ENCODE peak calls at places on chromosomes 3 and 15, in nine cellular contexts. One of them, this sample, is unnamed.
A peak's percentile ranks its signal among the peaks of the same experiment; 100 is the strongest.

GRCh38 chr15:38069506-38069905 is 135.1 kb downstream of the TMCO5A start:
- DNase-seq in heart left ventricle: no peak
- DNase-seq in keratinocyte: peak; percentile 71
- DNase-seq in fibroblast of lung: peak; percentile 87
- DNase-seq in aorta: peak; percentile 50
- DNase-seq in tibial artery: peak; percentile 70
- DNase-seq in mesendoderm: no peak
- DNase-seq in endodermal cell: no peak
- DNase-seq in uterus: peak; percentile 20
- DNase-seq in this sample: peak; percentile 82

GRCh38 chr3:13294442-13295351 is 125.4 kb downstream of the NUP210 start:
- DNase-seq in heart left ventricle: no peak
- DNase-seq in keratinocyte: no peak
- DNase-seq in fibroblast of lung: no peak
- DNase-seq in aorta: no peak
- DNase-seq in tibial artery: peak; percentile 34
- DNase-seq in mesendoderm: no peak
- DNase-seq in endodermal cell: peak; percentile 46
- DNase-seq in uterus: no peak
- DNase-seq in this sample: no peak

GRCh38 chr3:179927191-179927590 is 109.5 kb downstream of the PEX5L start:
- DNase-seq in heart left ventricle: no peak
- DNase-seq in keratinocyte: no peak
- DNase-seq in fibroblast of lung: no peak
- DNase-seq in aorta: no peak
- DNase-seq in tibial artery: no peak
- DNase-seq in mesendoderm: peak; percentile 65
- DNase-seq in endodermal cell: peak; percentile 58
- DNase-seq in uterus: no peak
- DNase-seq in this sample: no peak

GRCh38 chr3:84547971-84548970 is 410.5 kb upstream of the CADM2 start:
- DNase-seq in heart left ventricle: no peak
- DNase-seq in keratinocyte: no peak
- DNase-seq in fibroblast of lung: peak; percentile 8
- DNase-seq in aorta: no peak
- DNase-seq in tibial artery: no peak
- DNase-seq in mesendoderm: peak; percentile 79
- DNase-seq in endodermal cell: peak; percentile 89
- DNase-seq in uterus: no peak
- DNase-seq in this sample: no peak

GRCh38 chr3:105429034-105429762 is 62.5 kb downstream of the ALCAM start:
- DNase-seq in heart left ventricle: no peak
- DNase-seq in keratinocyte: no peak
- DNase-seq in fibroblast of lung: no peak
- DNase-seq in aorta: no peak
- DNase-seq in tibial artery: no peak
- DNase-seq in mesendoderm: no peak
- DNase-seq in endodermal cell: no peak
- DNase-seq in uterus: no peak
- DNase-seq in this sample: no peak

GRCh38 chr3:141279074-141279945 is 47.7 kb downstream of the PXYLP1 start:
- DNase-seq in heart left ventricle: no peak
- DNase-seq in keratinocyte: no peak
- DNase-seq in fibroblast of lung: peak; percentile 30
- DNase-seq in aorta: no peak
- DNase-seq in tibial artery: no peak
- DNase-seq in mesendoderm: peak; percentile 58
- DNase-seq in endodermal cell: no peak
- DNase-seq in uterus: no peak
- DNase-seq in this sample: peak; percentile 54

GRCh38 chr15:81242778-81243177 is 46.1 kb downstream of the IL16 start:
- DNase-seq in heart left ventricle: no peak
- DNase-seq in keratinocyte: no peak
- DNase-seq in fibroblast of lung: no peak
- DNase-seq in aorta: no peak
- DNase-seq in tibial artery: no peak
- DNase-seq in mesendoderm: no peak
- DNase-seq in endodermal cell: no peak
- DNase-seq in uterus: no peak
- DNase-seq in this sample: no peak

GRCh38 chr3:64207289-64208086 is 17.8 kb downstream of the PRICKLE2 start:
- DNase-seq in heart left ventricle: no peak
- DNase-seq in keratinocyte: no peak
- DNase-seq in fibroblast of lung: peak; percentile 76
- DNase-seq in aorta: no peak
- DNase-seq in tibial artery: no peak
- DNase-seq in mesendoderm: no peak
- DNase-seq in endodermal cell: no peak
- DNase-seq in uterus: no peak
- DNase-seq in this sample: no peak

GRCh38 chr15:101489633-101490407 is at the start of gene PCSK6:
- DNase-seq in heart left ventricle: no peak
- DNase-seq in keratinocyte: no peak
- DNase-seq in fibroblast of lung: no peak
- DNase-seq in aorta: no peak
- DNase-seq in tibial artery: no peak
- DNase-seq in mesendoderm: no peak
- DNase-seq in endodermal cell: peak; percentile 72
- DNase-seq in uterus: no peak
- DNase-seq in this sample: peak; percentile 56

GRCh38 chr3:182180646-182181385 is 469.1 kb downstream of the SOX2 start:
- DNase-seq in heart left ventricle: no peak
- DNase-seq in keratinocyte: no peak
- DNase-seq in fibroblast of lung: no peak
- DNase-seq in aorta: no peak
- DNase-seq in tibial artery: no peak
- DNase-seq in mesendoderm: peak; percentile 97
- DNase-seq in endodermal cell: no peak
- DNase-seq in uterus: no peak
- DNase-seq in this sample: no peak

GRCh38 chr3:64223809-64224570 is 1.3 kb downstream of the PRICKLE2 start:
- DNase-seq in heart left ventricle: no peak
- DNase-seq in keratinocyte: no peak
- DNase-seq in fibroblast of lung: peak; percentile 59
- DNase-seq in aorta: no peak
- DNase-seq in tibial artery: no peak
- DNase-seq in mesendoderm: no peak
- DNase-seq in endodermal cell: no peak
- DNase-seq in uterus: peak; percentile 44
- DNase-seq in this sample: no peak

GRCh38 chr3:185830018-185830797 is 5.4 kb upstream of the IGF2BP2 start:
- DNase-seq in heart left ventricle: no peak
- DNase-seq in keratinocyte: no peak
- DNase-seq in fibroblast of lung: no peak
- DNase-seq in aorta: no peak
- DNase-seq in tibial artery: no peak
- DNase-seq in mesendoderm: no peak
- DNase-seq in endodermal cell: no peak
- DNase-seq in uterus: no peak
- DNase-seq in this sample: no peak

GRCh38 chr3:153927107-153927506 is 194.1 kb upstream of the ARHGEF26 start:
- DNase-seq in heart left ventricle: no peak
- DNase-seq in keratinocyte: peak; percentile 17
- DNase-seq in fibroblast of lung: peak; percentile 93
- DNase-seq in aorta: no peak
- DNase-seq in tibial artery: no peak
- DNase-seq in mesendoderm: peak; percentile 53
- DNase-seq in endodermal cell: no peak
- DNase-seq in uterus: no peak
- DNase-seq in this sample: no peak
- H3K4me3 ChIP-seq in heart left ventricle: no peak overlapping the region
- H3K4me3 ChIP-seq in keratinocyte: no peak overlapping the region
- H3K4me3 ChIP-seq in fibroblast of lung: no peak overlapping the region
- H3K4me3 ChIP-seq in aorta: no peak overlapping the region
- H3K4me3 ChIP-seq in tibial artery: no peak overlapping the region
- H3K4me3 ChIP-seq in mesendoderm: no peak overlapping the region
- H3K4me3 ChIP-seq in endodermal cell: no peak overlapping the region
- H3K4me3 ChIP-seq in uterus: no peak overlapping the region
- H3K4me3 ChIP-seq in this sample: no peak overlapping the region

GRCh38 chr3:71238267-71238985 is 345.1 kb downstream of the FOXP1 start:
- DNase-seq in heart left ventricle: no peak
- DNase-seq in keratinocyte: no peak
- DNase-seq in fibroblast of lung: no peak
- DNase-seq in aorta: no peak
- DNase-seq in tibial artery: no peak
- DNase-seq in mesendoderm: no peak
- DNase-seq in endodermal cell: no peak
- DNase-seq in uterus: no peak
- DNase-seq in this sample: no peak

GRCh38 chr3:71241981-71242552 is 341.5 kb downstream of the FOXP1 start:
- DNase-seq in heart left ventricle: no peak
- DNase-seq in keratinocyte: no peak
- DNase-seq in fibroblast of lung: no peak
- DNase-seq in aorta: no peak
- DNase-seq in tibial artery: no peak
- DNase-seq in mesendoderm: no peak
- DNase-seq in endodermal cell: no peak
- DNase-seq in uterus: no peak
- DNase-seq in this sample: no peak

GRCh38 chr3:71232895-71233294 is 350.6 kb downstream of the FOXP1 start:
- DNase-seq in heart left ventricle: no peak
- DNase-seq in keratinocyte: no peak
- DNase-seq in fibroblast of lung: no peak
- DNase-seq in aorta: no peak
- DNase-seq in tibial artery: no peak
- DNase-seq in mesendoderm: no peak
- DNase-seq in endodermal cell: no peak
- DNase-seq in uterus: no peak
- DNase-seq in this sample: no peak

GRCh38 chr3:71240035-71240434 is 343.5 kb downstream of the FOXP1 start:
- DNase-seq in heart left ventricle: no peak
- DNase-seq in keratinocyte: no peak
- DNase-seq in fibroblast of lung: no peak
- DNase-seq in aorta: no peak
- DNase-seq in tibial artery: no peak
- DNase-seq in mesendoderm: no peak
- DNase-seq in endodermal cell: no peak
- DNase-seq in uterus: no peak
- DNase-seq in this sample: no peak

DNA sequence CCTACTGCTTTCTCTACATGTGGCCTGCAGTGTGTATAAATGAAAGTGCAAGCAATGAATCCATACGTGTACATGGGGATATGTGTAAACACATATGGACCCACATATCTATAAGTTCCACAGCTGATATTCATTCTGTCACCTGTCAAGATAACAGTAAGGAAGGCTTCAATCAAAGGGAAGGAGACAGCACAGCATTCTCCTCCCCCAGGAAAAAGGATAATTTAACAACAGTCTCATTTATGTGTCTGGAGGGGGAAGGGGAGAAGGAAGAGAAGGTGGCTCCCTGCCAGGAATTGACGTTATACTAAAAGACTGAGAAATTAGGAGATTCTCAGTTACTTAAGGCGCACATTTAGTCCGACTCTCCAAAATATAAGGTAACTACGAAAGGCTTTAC is 345.9 kb downstream of the FOXP1 start:
- DNase-seq in heart left ventricle: no peak
- DNase-seq in keratinocyte: no peak
- DNase-seq in fibroblast of lung: no peak
- DNase-seq in aorta: no peak
- DNase-seq in tibial artery: no peak
- DNase-seq in mesendoderm: no peak
- DNase-seq in endodermal cell: no peak
- DNase-seq in uterus: no peak
- DNase-seq in this sample: no peak
- H3K4me1 ChIP-seq in heart left ventricle: peaks cover 11% of the 10 kb centered on the region
- H3K4me1 ChIP-seq in keratinocyte: no peaks in the 10 kb centered on the region
- H3K4me1 ChIP-seq in fibroblast of lung: no peaks in the 10 kb centered on the region
- H3K4me1 ChIP-seq in aorta: peaks cover 13% of the 10 kb centered on the region
- H3K4me1 ChIP-seq in tibial artery: peaks cover 34% of the 10 kb centered on the region
- H3K4me1 ChIP-seq in mesendoderm: peaks cover 4% of the 10 kb centered on the region
- H3K4me1 ChIP-seq in endodermal cell: peaks cover 13% of the 10 kb centered on the region
- H3K4me1 ChIP-seq in uterus: no peaks in the 10 kb centered on the region
- H3K4me1 ChIP-seq in this sample: no peaks in the 10 kb centered on the region

DNA sequence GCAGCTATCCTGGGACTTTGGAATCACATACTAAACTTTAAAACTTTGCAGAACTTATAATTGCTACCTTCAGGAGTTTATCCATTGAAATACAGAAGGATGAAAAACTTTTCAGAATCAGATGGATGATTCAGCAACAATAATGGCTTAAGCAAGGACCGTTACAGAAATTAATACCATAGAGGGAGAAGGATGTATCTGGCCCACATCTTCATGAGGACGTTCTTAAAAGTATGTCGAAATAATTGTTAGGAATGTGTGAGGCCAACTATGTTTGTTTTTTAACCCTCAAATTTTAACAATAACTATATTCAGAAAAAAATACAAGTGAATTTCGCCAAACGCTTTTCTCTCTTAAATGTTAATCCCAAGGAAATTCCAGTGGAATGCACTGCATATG is 105.3 kb upstream of the EPHA3 start:
- DNase-seq in heart left ventricle: no peak
- DNase-seq in keratinocyte: no peak
- DNase-seq in fibroblast of lung: no peak
- DNase-seq in aorta: no peak
- DNase-seq in tibial artery: no peak
- DNase-seq in mesendoderm: no peak
- DNase-seq in endodermal cell: no peak
- DNase-seq in uterus: no peak
- DNase-seq in this sample: no peak
- H3K27ac ChIP-seq in heart left ventricle: no peak overlapping the region
- H3K27ac ChIP-seq in keratinocyte: no peak overlapping the region
- H3K27ac ChIP-seq in fibroblast of lung: no peak overlapping the region
- H3K27ac ChIP-seq in aorta: no peak overlapping the region
- H3K27ac ChIP-seq in tibial artery: no peak overlapping the region
- H3K27ac ChIP-seq in mesendoderm: no peak overlapping the region
- H3K27ac ChIP-seq in endodermal cell: no peak overlapping the region
- H3K27ac ChIP-seq in uterus: no peak overlapping the region
- H3K27ac ChIP-seq in this sample: no peak overlapping the region

DNA sequence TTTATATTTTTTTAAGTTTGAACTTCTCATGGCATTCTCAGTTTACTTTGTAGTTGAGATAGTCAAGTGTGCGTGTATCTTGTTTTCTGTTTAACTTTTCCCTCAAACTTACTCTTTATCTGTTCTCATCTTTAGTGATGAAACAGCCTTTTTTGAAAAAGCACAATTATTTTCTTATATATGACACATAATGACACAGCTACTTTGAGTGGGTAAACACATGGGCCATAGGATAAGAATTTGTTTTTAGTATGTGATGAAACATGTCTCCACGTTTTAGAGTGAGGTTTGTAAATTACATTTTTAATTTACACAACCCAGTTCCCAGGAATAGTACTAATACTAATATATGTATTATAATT is 3.2 kb downstream of the DIPK2A start:
- DNase-seq in heart left ventricle: no peak
- DNase-seq in keratinocyte: no peak
- DNase-seq in fibroblast of lung: peak; percentile 56
- DNase-seq in aorta: no peak
- DNase-seq in tibial artery: no peak
- DNase-seq in mesendoderm: no peak
- DNase-seq in endodermal cell: no peak
- DNase-seq in uterus: no peak
- DNase-seq in this sample: no peak
- H3K4me3 ChIP-seq in heart left ventricle: peak overlapping the region; percentile 82
- H3K4me3 ChIP-seq in keratinocyte: peak overlapping the region; percentile 94
- H3K4me3 ChIP-seq in fibroblast of lung: peak overlapping the region; percentile 91
- H3K4me3 ChIP-seq in aorta: no peak overlapping the region
- H3K4me3 ChIP-seq in tibial artery: peak overlapping the region; percentile 94
- H3K4me3 ChIP-seq in mesendoderm: no peak overlapping the region
- H3K4me3 ChIP-seq in endodermal cell: peak overlapping the region; percentile 96
- H3K4me3 ChIP-seq in uterus: peak overlapping the region; percentile 71
- H3K4me3 ChIP-seq in this sample: no peak overlapping the region

This sample was measured in right atrium auricular region.